ENCODE peak calls at places on chromosomes 7 and 10, in eight cellular contexts. One of them, this sample, is unnamed.
A peak's percentile ranks its signal among the peaks of the same experiment; 100 is the strongest.

GRCh38 chr10:15824498-15824897 is 35.8 kb downstream of the MINDY3 start:
- DNase-seq in BJ: no peak
- DNase-seq in H9: no peak
- DNase-seq in tibial nerve: no peak
- DNase-seq in ovary: no peak
- DNase-seq in astrocyte of the spinal cord: peak; percentile 37
- DNase-seq in bronchial epithelial cell: peak; percentile 52
- DNase-seq in fibroblast of mammary gland: peak; percentile 39
- DNase-seq in this sample: no peak

GRCh38 chr7:95104739-95105138 is 197.3 kb downstream of the PPP1R9A start:
- DNase-seq in BJ: no peak
- DNase-seq in H9: no peak
- DNase-seq in tibial nerve: no peak
- DNase-seq in ovary: no peak
- DNase-seq in astrocyte of the spinal cord: peak; percentile 19
- DNase-seq in bronchial epithelial cell: peak; percentile 97
- DNase-seq in fibroblast of mammary gland: peak; percentile 37
- DNase-seq in this sample: no peak

GRCh38 chr7:20826243-20826642 is 39.6 kb upstream of the SP8 start:
- DNase-seq in BJ: no peak
- DNase-seq in H9: no peak
- DNase-seq in tibial nerve: no peak
- DNase-seq in ovary: no peak
- DNase-seq in astrocyte of the spinal cord: no peak
- DNase-seq in bronchial epithelial cell: no peak
- DNase-seq in fibroblast of mammary gland: no peak
- DNase-seq in this sample: no peak

GRCh38 chr10:15558136-15558535 is 161.6 kb downstream of the ITGA8 start:
- DNase-seq in BJ: peak; percentile 92
- DNase-seq in H9: no peak
- DNase-seq in tibial nerve: no peak
- DNase-seq in ovary: no peak
- DNase-seq in astrocyte of the spinal cord: peak; percentile 36
- DNase-seq in bronchial epithelial cell: no peak
- DNase-seq in fibroblast of mammary gland: peak; percentile 80
- DNase-seq in this sample: no peak

GRCh38 chr7:78323118-78323517 is 524.5 kb downstream of the PHTF2 start:
- DNase-seq in BJ: peak; percentile 60
- DNase-seq in H9: no peak
- DNase-seq in tibial nerve: no peak
- DNase-seq in ovary: no peak
- DNase-seq in astrocyte of the spinal cord: no peak
- DNase-seq in bronchial epithelial cell: no peak
- DNase-seq in fibroblast of mammary gland: no peak
- DNase-seq in this sample: no peak

GRCh38 chr10:24882047-24882698 is 70.2 kb downstream of the PRTFDC1 start:
- DNase-seq in BJ: no peak
- DNase-seq in H9: no peak
- DNase-seq in tibial nerve: no peak
- DNase-seq in ovary: no peak
- DNase-seq in astrocyte of the spinal cord: peak; percentile 73
- DNase-seq in bronchial epithelial cell: no peak
- DNase-seq in fibroblast of mammary gland: peak; percentile 71
- DNase-seq in this sample: no peak

GRCh38 chr10:16816830-16817124 is 447 bp downstream of the RSU1 start:
- DNase-seq in BJ: no peak
- DNase-seq in H9: no peak
- DNase-seq in tibial nerve: no peak
- DNase-seq in ovary: no peak
- DNase-seq in astrocyte of the spinal cord: no peak
- DNase-seq in bronchial epithelial cell: no peak
- DNase-seq in fibroblast of mammary gland: peak; percentile 36
- DNase-seq in this sample: no peak

GRCh38 chr7:125423444-125424155 is 494.0 kb upstream of the POT1 start:
- DNase-seq in BJ: no peak
- DNase-seq in H9: no peak
- DNase-seq in tibial nerve: no peak
- DNase-seq in ovary: no peak
- DNase-seq in astrocyte of the spinal cord: peak; percentile 74
- DNase-seq in bronchial epithelial cell: peak; percentile 95
- DNase-seq in fibroblast of mammary gland: peak; percentile 59
- DNase-seq in this sample: no peak

GRCh38 chr10:52485486-52485885 is 171.4 kb downstream of the DKK1 start:
- DNase-seq in BJ: no peak
- DNase-seq in H9: no peak
- DNase-seq in tibial nerve: no peak
- DNase-seq in ovary: no peak
- DNase-seq in astrocyte of the spinal cord: no peak
- DNase-seq in bronchial epithelial cell: no peak
- DNase-seq in fibroblast of mammary gland: no peak
- DNase-seq in this sample: no peak

GRCh38 chr10:5900247-5900646 is 10.2 kb downstream of the FBH1 start:
- DNase-seq in BJ: no peak
- DNase-seq in H9: no peak
- DNase-seq in tibial nerve: no peak
- DNase-seq in ovary: no peak
- DNase-seq in astrocyte of the spinal cord: no peak
- DNase-seq in bronchial epithelial cell: no peak
- DNase-seq in fibroblast of mammary gland: no peak
- DNase-seq in this sample: no peak

GRCh38 chr10:48897438-48897790 is 42.2 kb downstream of the LRRC18 start:
- DNase-seq in BJ: no peak
- DNase-seq in H9: no peak
- DNase-seq in tibial nerve: no peak
- DNase-seq in ovary: no peak
- DNase-seq in astrocyte of the spinal cord: no peak
- DNase-seq in bronchial epithelial cell: no peak
- DNase-seq in fibroblast of mammary gland: no peak
- DNase-seq in this sample: peak; percentile 26

GRCh38 chr10:23384364-23384763 is 39.8 kb upstream of the C10orf67 start:
- DNase-seq in BJ: peak; percentile 4
- DNase-seq in H9: no peak
- DNase-seq in tibial nerve: no peak
- DNase-seq in ovary: no peak
- DNase-seq in astrocyte of the spinal cord: no peak
- DNase-seq in bronchial epithelial cell: peak; percentile 100
- DNase-seq in fibroblast of mammary gland: no peak
- DNase-seq in this sample: no peak

GRCh38 chr10:132297521-132297920 is 10.2 kb downstream of the STK32C start:
- DNase-seq in BJ: no peak
- DNase-seq in H9: peak; percentile 41
- DNase-seq in tibial nerve: no peak
- DNase-seq in ovary: no peak
- DNase-seq in astrocyte of the spinal cord: no peak
- DNase-seq in bronchial epithelial cell: no peak
- DNase-seq in fibroblast of mammary gland: no peak
- DNase-seq in this sample: peak; percentile 57

GRCh38 chr7:2527505-2528464 is 8.2 kb downstream of the LFNG start:
- DNase-seq in BJ: peak; percentile 25
- DNase-seq in H9: no peak
- DNase-seq in tibial nerve: no peak
- DNase-seq in ovary: no peak
- DNase-seq in astrocyte of the spinal cord: peak; percentile 76
- DNase-seq in bronchial epithelial cell: peak; percentile 68
- DNase-seq in fibroblast of mammary gland: peak; percentile 80
- DNase-seq in this sample: no peak

GRCh38 chr7:21946228-21946709 is 570 bp upstream of the CDCA7L start:
- DNase-seq in BJ: no peak
- DNase-seq in H9: no peak
- DNase-seq in tibial nerve: no peak
- DNase-seq in ovary: no peak
- DNase-seq in astrocyte of the spinal cord: no peak
- DNase-seq in bronchial epithelial cell: peak; percentile 41
- DNase-seq in fibroblast of mammary gland: peak; percentile 12
- DNase-seq in this sample: no peak

GRCh38 chr7:1944619-1945210 is 274.6 kb downstream of the ELFN1 start:
- DNase-seq in BJ: no peak
- DNase-seq in H9: no peak
- DNase-seq in tibial nerve: no peak
- DNase-seq in ovary: no peak
- DNase-seq in astrocyte of the spinal cord: no peak
- DNase-seq in bronchial epithelial cell: no peak
- DNase-seq in fibroblast of mammary gland: no peak
- DNase-seq in this sample: no peak

GRCh38 chr7:92460109-92460508 is 12.8 kb downstream of the GATAD1 start:
- DNase-seq in BJ: no peak
- DNase-seq in H9: no peak
- DNase-seq in tibial nerve: no peak
- DNase-seq in ovary: no peak
- DNase-seq in astrocyte of the spinal cord: no peak
- DNase-seq in bronchial epithelial cell: peak; percentile 89
- DNase-seq in fibroblast of mammary gland: no peak
- DNase-seq in this sample: no peak

GRCh38 chr7:130844811-130845580 is 111.0 kb upstream of the KLF14 start:
- DNase-seq in BJ: no peak
- DNase-seq in H9: no peak
- DNase-seq in tibial nerve: no peak
- DNase-seq in ovary: no peak
- DNase-seq in astrocyte of the spinal cord: peak; percentile 67
- DNase-seq in bronchial epithelial cell: peak; percentile 83
- DNase-seq in fibroblast of mammary gland: peak; percentile 91
- DNase-seq in this sample: no peak

GRCh38 chr10:126702181-126702580 is 31.7 kb upstream of the C10orf90 start:
- DNase-seq in BJ: no peak
- DNase-seq in H9: no peak
- DNase-seq in tibial nerve: no peak
- DNase-seq in ovary: no peak
- DNase-seq in astrocyte of the spinal cord: peak; percentile 61
- DNase-seq in bronchial epithelial cell: no peak
- DNase-seq in fibroblast of mammary gland: peak; percentile 88
- DNase-seq in this sample: no peak

GRCh38 chr10:133349577-133350011 is 2.4 kb downstream of the PRAP1 start:
- DNase-seq in BJ: no peak
- DNase-seq in H9: no peak
- DNase-seq in tibial nerve: no peak
- DNase-seq in ovary: no peak
- DNase-seq in astrocyte of the spinal cord: no peak
- DNase-seq in bronchial epithelial cell: no peak
- DNase-seq in fibroblast of mammary gland: no peak
- DNase-seq in this sample: no peak

GRCh38 chr10:133350950-133351329 is 3.8 kb downstream of the PRAP1 start:
- DNase-seq in BJ: no peak
- DNase-seq in H9: no peak
- DNase-seq in tibial nerve: no peak
- DNase-seq in ovary: no peak
- DNase-seq in astrocyte of the spinal cord: no peak
- DNase-seq in bronchial epithelial cell: no peak
- DNase-seq in fibroblast of mammary gland: no peak
- DNase-seq in this sample: no peak

GRCh38 chr10:133353202-133353959 is 4.4 kb downstream of the FUOM start:
- DNase-seq in BJ: no peak
- DNase-seq in H9: no peak
- DNase-seq in tibial nerve: no peak
- DNase-seq in ovary: no peak
- DNase-seq in astrocyte of the spinal cord: no peak
- DNase-seq in bronchial epithelial cell: no peak
- DNase-seq in fibroblast of mammary gland: no peak
- DNase-seq in this sample: peak; percentile 61

GRCh38 chr10:133350283-133350949 is 3.2 kb downstream of the PRAP1 start:
- DNase-seq in BJ: no peak
- DNase-seq in H9: no peak
- DNase-seq in tibial nerve: no peak
- DNase-seq in ovary: no peak
- DNase-seq in astrocyte of the spinal cord: no peak
- DNase-seq in bronchial epithelial cell: no peak
- DNase-seq in fibroblast of mammary gland: no peak
- DNase-seq in this sample: no peak

GRCh38 chr10:133351408-133352318 is 4.5 kb downstream of the PRAP1 start:
- DNase-seq in BJ: no peak
- DNase-seq in H9: no peak
- DNase-seq in tibial nerve: no peak
- DNase-seq in ovary: no peak
- DNase-seq in astrocyte of the spinal cord: no peak
- DNase-seq in bronchial epithelial cell: no peak
- DNase-seq in fibroblast of mammary gland: no peak
- DNase-seq in this sample: peak; percentile 84
- TF ChIP-seq CTCF in BJ: no peak
- TF ChIP-seq CTCF in H9: peak; percentile 35
- TF ChIP-seq CTCF in tibial nerve: no peak
- TF ChIP-seq CTCF in ovary: no peak
- TF ChIP-seq CTCF in astrocyte of the spinal cord: no peak
- TF ChIP-seq CTCF in bronchial epithelial cell: no peak
- TF ChIP-seq CTCF in fibroblast of mammary gland: peak; percentile 1
- TF ChIP-seq CTCF in this sample: peak; percentile 46

GRCh38 chr10:100508691-100509150 is 10.9 kb downstream of the SEC31B start:
- DNase-seq in BJ: no peak
- DNase-seq in H9: peak; percentile 44
- DNase-seq in tibial nerve: no peak
- DNase-seq in ovary: no peak
- DNase-seq in astrocyte of the spinal cord: peak; percentile 63
- DNase-seq in bronchial epithelial cell: peak; percentile 67
- DNase-seq in fibroblast of mammary gland: peak; percentile 72
- DNase-seq in this sample: peak; percentile 76
- TF ChIP-seq CTCF in BJ: peak; percentile 73
- TF ChIP-seq CTCF in H9: peak; percentile 81
- TF ChIP-seq CTCF in tibial nerve: no peak
- TF ChIP-seq CTCF in ovary: no peak
- TF ChIP-seq CTCF in astrocyte of the spinal cord: peak; percentile 66
- TF ChIP-seq CTCF in bronchial epithelial cell: peak; percentile 60
- TF ChIP-seq CTCF in fibroblast of mammary gland: peak; percentile 77
- TF ChIP-seq CTCF in this sample: peak; percentile 83

GRCh38 chr7:106521115-106521514 is 139.8 kb downstream of the CCDC71L start:
- DNase-seq in BJ: no peak
- DNase-seq in H9: peak; percentile 32
- DNase-seq in tibial nerve: no peak
- DNase-seq in ovary: no peak
- DNase-seq in astrocyte of the spinal cord: no peak
- DNase-seq in bronchial epithelial cell: peak; percentile 26
- DNase-seq in fibroblast of mammary gland: no peak
- DNase-seq in this sample: peak; percentile 69
- TF ChIP-seq CTCF in BJ: no peak
- TF ChIP-seq CTCF in H9: peak; percentile 54
- TF ChIP-seq CTCF in tibial nerve: no peak
- TF ChIP-seq CTCF in ovary: no peak
- TF ChIP-seq CTCF in astrocyte of the spinal cord: no peak
- TF ChIP-seq CTCF in bronchial epithelial cell: peak; percentile 18
- TF ChIP-seq CTCF in fibroblast of mammary gland: no peak
- TF ChIP-seq CTCF in this sample: peak; percentile 58

DNA sequence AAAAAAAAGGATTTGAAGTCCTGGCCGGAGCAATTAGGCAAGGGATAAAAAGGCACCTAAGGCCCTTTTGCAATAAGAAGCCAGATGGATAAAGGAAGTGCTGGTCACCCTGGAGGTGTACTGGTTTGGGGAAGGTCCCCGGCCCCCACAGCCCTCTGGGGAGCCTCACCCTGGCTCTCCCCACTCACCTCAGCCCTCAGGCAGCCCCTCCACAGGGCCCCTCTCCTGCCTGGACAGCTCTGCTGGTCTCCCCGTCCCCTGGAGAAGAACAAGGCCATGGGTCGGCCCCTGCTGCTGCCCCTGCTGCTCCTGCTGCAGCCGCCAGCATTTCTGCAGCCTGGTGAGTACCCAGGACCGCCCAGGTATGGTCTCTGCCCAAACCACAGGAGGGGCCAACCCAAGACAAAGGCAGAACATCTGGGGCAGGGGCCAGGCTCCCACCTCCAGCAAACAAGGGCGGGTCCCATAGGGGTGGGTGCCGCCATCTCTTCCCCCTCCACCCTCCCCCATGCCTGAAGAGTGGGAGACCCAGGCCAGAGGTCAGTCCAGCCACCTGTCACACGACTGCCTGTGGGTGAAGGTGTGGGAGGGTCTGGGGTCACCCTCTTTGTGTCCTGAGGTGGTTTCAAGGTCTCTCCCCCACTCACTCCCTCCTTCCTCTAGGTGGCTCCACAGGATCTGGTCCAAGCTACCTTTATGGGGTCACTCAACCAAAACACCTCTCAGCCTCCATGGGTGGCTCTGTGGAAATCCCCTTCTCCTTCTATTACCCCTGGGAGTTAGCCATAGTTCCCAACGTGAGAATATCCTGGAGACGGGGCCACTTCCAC is at the start of gene PILRB:
- DNase-seq in BJ: no peak
- DNase-seq in H9: no peak
- DNase-seq in tibial nerve: no peak
- DNase-seq in ovary: no peak
- DNase-seq in astrocyte of the spinal cord: no peak
- DNase-seq in bronchial epithelial cell: no peak
- DNase-seq in fibroblast of mammary gland: no peak
- DNase-seq in this sample: no peak
- TF ChIP-seq CTCF in BJ: no peak
- TF ChIP-seq CTCF in H9: peak; percentile 40
- TF ChIP-seq CTCF in tibial nerve: no peak
- TF ChIP-seq CTCF in ovary: no peak
- TF ChIP-seq CTCF in astrocyte of the spinal cord: peak; percentile 28
- TF ChIP-seq CTCF in bronchial epithelial cell: no peak
- TF ChIP-seq CTCF in fibroblast of mammary gland: no peak
- TF ChIP-seq CTCF in this sample: peak; percentile 43

This sample was measured in endodermal cell.